ENCODE peak calls at places on chromosome X, in five cellular contexts. M, T, Q, E and Z are unnamed samples.

GRCh38 chrX:137549846-137550534 is 15.9 kb upstream of the ZIC3 start:
- DNase-seq in E (no peak), Q (no peak), M (no peak), T (no peak), Z (no peak)

GRCh38 chrX:139877710-139878414 is 55.0 kb downstream of the ATP11C start:
- DNase-seq in Q (no peak), T (no peak), M (no peak), E (no peak), Z (no peak)

GRCh38 chrX:53088136-53088974 is 5.6 kb upstream of the KANTR start:
- DNase-seq in Q (peak), E (no peak), M (peak), T (peak), Z (peak)

GRCh38 chrX:45557390-45557789 is 356.7 kb upstream of the DIPK2B start:
- DNase-seq in Q (no peak), M (no peak), T (peak), E (no peak), Z (no peak)

GRCh38 chrX:134548844-134549205 is 88.9 kb downstream of the HPRT1 start:
- DNase-seq in E (no peak), T (no peak), Q (no peak), M (no peak), Z (no peak)

GRCh38 chrX:29143356-29143755 is 556.1 kb downstream of the IL1RAPL1 start:
- DNase-seq in M (no peak), Q (no peak), T (no peak), E (no peak), Z (no peak)

GRCh38 chrX:106863697-106864096 is 39.4 kb downstream of the RIPPLY1 start:
- DNase-seq in Q (no peak), E (no peak), M (no peak), T (no peak), Z (no peak)

GRCh38 chrX:68511255-68511654 is 12.4 kb downstream of the YIPF6 start:
- DNase-seq in Q (no peak), M (peak), E (peak), T (peak), Z (no peak)

GRCh38 chrX:13938766-13939530 is 90.7 kb downstream of the GEMIN8 start:
- DNase-seq in Q (no peak), M (no peak), E (no peak), T (no peak), Z (no peak)

GRCh38 chrX:15405846-15406245 is 21.6 kb upstream of the VEGFD start:
- DNase-seq in T (no peak), M (no peak), E (no peak), Q (no peak), Z (no peak)

GRCh38 chrX:47751670-47752069 is 85.0 kb upstream of the ZNF81 start:
- DNase-seq in Q (no peak), M (peak), E (no peak), T (peak), Z (no peak)
- TF ChIP-seq CTCF in Q (no peak), M (no peak), E (peak), T (no peak), Z (no peak)

GRCh38 chrX:119605739-119606507 is at the start of gene NKRF:
- DNase-seq in E (peak), T (peak), Q (peak), M (peak), Z (peak)
- TF ChIP-seq CTCF in E (no peak), T (no peak), Q (no peak), M (no peak), Z (no peak)

DNA sequence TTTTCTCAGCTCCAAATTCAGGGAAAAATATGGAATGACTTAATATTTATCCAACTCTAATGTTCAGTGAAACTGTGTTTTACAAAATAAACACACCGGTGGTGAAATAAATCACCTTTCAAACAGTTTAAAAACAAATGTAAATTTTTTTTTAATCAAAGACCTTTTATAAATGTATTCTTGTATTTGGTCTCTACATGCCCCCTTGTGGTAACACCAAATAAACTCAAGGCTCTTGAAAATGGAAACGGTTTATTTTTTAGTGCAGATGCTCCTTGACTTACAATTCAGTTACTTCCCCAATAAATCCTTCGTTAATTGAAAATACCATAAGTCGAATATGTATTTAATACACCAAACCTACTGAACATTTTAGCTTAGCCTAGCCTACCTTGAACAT is 45.9 kb upstream of the ITM2A start:
- DNase-seq in E (peak), T (no peak), Q (no peak), M (no peak), Z (no peak)
- TF ChIP-seq CTCF in E (no peak), T (no peak), Q (peak), M (peak), Z (no peak)

GRCh38 chrX:19991350-19991718 is 473 bp upstream of the BCLAF3 start:
- DNase-seq in M (no peak), Q (no peak), E (no peak), T (no peak), Z (no peak)
- TF ChIP-seq CTCF in M (no peak), Q (peak), E (no peak), T (peak), Z (no peak)

GRCh38 chrX:12704706-12705105 is 86.5 kb upstream of the PRPS2 start:
- DNase-seq in M (no peak), T (no peak), Q (no peak), E (no peak), Z (no peak)

GRCh38 chrX:12702509-12703091 is 88.6 kb upstream of the PRPS2 start:
- DNase-seq in E (peak), T (no peak), M (no peak), Q (no peak), Z (no peak)

GRCh38 chrX:12700745-12701144 is 90.5 kb upstream of the PRPS2 start:
- DNase-seq in M (no peak), T (no peak), E (no peak), Q (no peak), Z (no peak)

GRCh38 chrX:12701625-12702024 is 89.6 kb upstream of the PRPS2 start:
- DNase-seq in T (peak), Q (no peak), E (peak), M (no peak), Z (no peak)
- TF ChIP-seq CTCF in T (peak), Q (no peak), E (peak), M (no peak), Z (no peak)

GRCh38 chrX:63400340-63400739 is 49.2 kb upstream of the SPIN4 start:
- DNase-seq in Q (no peak), E (no peak), T (no peak), M (no peak), Z (no peak)

GRCh38 chrX:63408050-63408449 is 56.9 kb upstream of the SPIN4 start:
- DNase-seq in E (no peak), T (no peak), Q (no peak), M (no peak), Z (no peak)

GRCh38 chrX:63404332-63404731 is 53.2 kb upstream of the SPIN4 start:
- DNase-seq in E (no peak), Q (no peak), M (no peak), T (no peak), Z (no peak)
- TF ChIP-seq CTCF in E (no peak), Q (no peak), M (no peak), T (no peak), Z (no peak)

GRCh38 chrX:131828482-131828881 is 194.6 kb upstream of the STK26 start:
- DNase-seq in E (no peak), M (no peak), T (no peak), Q (no peak), Z (no peak)

GRCh38 chrX:131827935-131828334 is 195.2 kb upstream of the STK26 start:
- DNase-seq in E (no peak), T (no peak), Q (no peak), M (no peak), Z (no peak)

GRCh38 chrX:131826572-131826971 is 196.5 kb upstream of the STK26 start:
- DNase-seq in E (no peak), M (no peak), T (no peak), Q (no peak), Z (no peak)

GRCh38 chrX:131831185-131831520 is 191.9 kb upstream of the STK26 start:
- DNase-seq in Q (no peak), E (no peak), T (no peak), M (no peak), Z (no peak)

GRCh38 chrX:131830400-131831184 is 192.5 kb upstream of the STK26 start:
- DNase-seq in M (peak), Q (peak), T (peak), E (peak), Z (peak)
- TF ChIP-seq CTCF in M (no peak), Q (peak), T (no peak), E (peak), Z (no peak)

DNA sequence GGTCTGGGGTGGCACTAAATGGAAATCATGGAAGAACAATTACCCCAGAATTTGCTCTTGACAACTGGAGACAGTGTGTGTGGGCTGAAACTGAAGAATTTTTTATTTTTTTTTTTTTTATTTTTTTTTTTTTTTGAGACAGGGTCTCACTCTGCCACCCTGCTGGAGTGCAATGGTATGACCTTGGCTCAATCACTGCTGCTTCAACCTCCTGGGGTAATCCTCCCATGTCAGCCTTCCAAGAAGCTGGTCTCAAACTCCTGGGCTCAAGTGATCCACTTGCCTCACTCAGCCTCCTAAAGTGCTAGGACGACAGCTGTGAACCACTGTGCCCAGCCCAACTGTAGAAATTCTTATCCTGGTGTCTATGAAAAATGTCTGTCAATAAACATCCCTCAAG is 127.9 kb upstream of the MAP3K15 start:
- DNase-seq in M (no peak), T (no peak), E (no peak), Q (no peak), Z (no peak)
- TF ChIP-seq CTCF in M (no peak), T (no peak), E (no peak), Q (no peak), Z (no peak)

GRCh38 chrX:30821116-30821515 is 67.9 kb downstream of the TAB3 start:
- DNase-seq in Q (no peak), T (no peak), E (no peak), M (no peak), Z (no peak)
- TF ChIP-seq CTCF in Q (no peak), T (no peak), E (peak), M (no peak), Z (no peak)

DNA sequence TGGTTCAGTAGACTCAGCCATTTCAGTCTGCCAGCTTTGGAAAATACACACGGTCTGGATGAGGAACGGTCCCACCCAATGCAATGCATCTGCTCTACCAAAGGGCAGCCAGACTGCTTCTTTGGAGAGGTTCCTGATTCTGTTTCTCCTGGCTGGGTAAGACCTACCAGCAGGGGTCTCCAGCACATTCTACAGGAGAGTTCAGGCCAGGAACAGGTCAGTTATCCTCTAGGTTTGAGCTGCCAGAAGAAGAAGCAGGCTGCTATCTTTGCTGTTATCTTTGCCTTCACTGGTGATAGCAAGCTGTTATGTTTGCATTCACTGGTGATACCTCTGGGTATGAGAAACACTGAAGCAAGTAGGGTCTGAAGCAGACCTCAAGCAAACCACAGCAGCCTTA is 45.5 kb upstream of the PBDC1 start:
- DNase-seq in T (no peak), M (no peak), Q (no peak), E (no peak), Z (no peak)
- TF ChIP-seq CTCF in T (no peak), M (no peak), Q (no peak), E (peak), Z (no peak)